ENCODE peak calls at places on chromosomes 6 and 20, in nine cellular contexts. V is effector CD4-positive, alpha-beta T cell; N is globus pallidus; O is SW 1271; R is H54; A is MG63; J is neural crest cell; Z is SJCRH30; Y is stimulated activated CD8-positive, alpha-beta memory T cell treated with anti-CD3 and anti-CD28 coated beads, Interleukin-7, amount 100 ng/mL, for 4 hours. I is an unnamed sample.

GRCh38 chr6:46220351-46221220 is 49.8 kb upstream of the ENPP5 start:
- DNase-seq in V (no peak), N (no peak), O (no peak), R (no peak), A (no peak), J (no peak), Z (no peak), Y (no peak), I (no peak)

GRCh38 chr20:23680151-23680550 is 8.7 kb downstream of the CST4 start:
- DNase-seq in V (no peak), N (no peak), O (no peak), R (no peak), A (no peak), J (no peak), Z (no peak), Y (no peak), I (no peak)

GRCh38 chr6:157822221-157823000 is 635 bp upstream of the SNX9 start:
- DNase-seq in V (no peak), N (peak), O (no peak), R (no peak), A (peak), J (peak), Z (no peak), Y (no peak), I (no peak)

GRCh38 chr20:14493408-14493807 is 156.0 kb upstream of the FLRT3 start:
- DNase-seq in V (no peak), N (no peak), O (no peak), R (no peak), A (no peak), J (no peak), Z (no peak), Y (no peak), I (no peak)

GRCh38 chr20:59598625-59599310 is 5.6 kb upstream of the PHACTR3 start:
- DNase-seq in V (no peak), N (peak), O (no peak), R (peak), A (no peak), J (peak), Z (peak), Y (no peak), I (no peak)

GRCh38 chr6:32972353-32973143 is 4.2 kb downstream of the BRD2 start:
- DNase-seq in V (peak), N (no peak), O (peak), R (no peak), A (peak), J (no peak), Z (peak), Y (no peak), I (peak)

GRCh38 chr6:33761581-33761921 is 14.8 kb upstream of the IP6K3 start:
- DNase-seq in V (no peak), N (no peak), O (no peak), R (no peak), A (no peak), J (no peak), Z (no peak), Y (no peak), I (no peak)

GRCh38 chr6:158220786-158221442 is 52.8 kb downstream of the GTF2H5 start:
- DNase-seq in V (peak), N (peak), O (peak), R (peak), A (peak), J (peak), Z (peak), Y (peak), I (peak)

GRCh38 chr6:14246876-14247275 is 129.3 kb downstream of the CD83 start:
- DNase-seq in V (no peak), N (no peak), O (no peak), R (no peak), A (no peak), J (no peak), Z (no peak), Y (no peak), I (no peak)

GRCh38 chr6:135014353-135014832 is 40.2 kb downstream of the HBS1L start:
- DNase-seq in V (no peak), N (no peak), O (no peak), R (no peak), A (no peak), J (no peak), Z (no peak), Y (no peak), I (peak)

GRCh38 chr6:146917979-146918378 is 286.2 kb upstream of the STXBP5 start:
- DNase-seq in V (no peak), N (no peak), O (no peak), R (no peak), A (no peak), J (no peak), Z (no peak), Y (no peak), I (no peak)

GRCh38 chr6:18536693-18537092 is 149.5 kb downstream of the RNF144B start:
- DNase-seq in V (no peak), N (no peak), O (no peak), R (no peak), A (no peak), J (peak), Z (peak), Y (no peak), I (no peak)

GRCh38 chr20:57089701-57090144 is 176.7 kb downstream of the BMP7 start:
- DNase-seq in V (peak), N (peak), O (peak), R (peak), A (peak), J (peak), Z (peak), Y (peak), I (peak)

GRCh38 chr6:108714012-108714773 is 134.0 kb upstream of the ARMC2 start:
- DNase-seq in V (no peak), N (no peak), O (no peak), R (no peak), A (peak), J (no peak), Z (peak), Y (no peak), I (peak)

GRCh38 chr20:8631271-8631670 is 437.6 kb upstream of the PLCB4 start:
- DNase-seq in V (no peak), N (no peak), O (no peak), R (no peak), A (no peak), J (no peak), Z (no peak), Y (no peak), I (no peak)

GRCh38 chr20:42688576-42688975 is 501.1 kb downstream of the PTPRT start:
- DNase-seq in V (no peak), N (no peak), O (no peak), R (no peak), A (no peak), J (no peak), Z (peak), Y (no peak), I (no peak)

GRCh38 chr6:166156942-166157341 is 10.7 kb downstream of the TBXT start:
- DNase-seq in V (no peak), N (peak), O (no peak), R (no peak), A (no peak), J (no peak), Z (peak), Y (no peak), I (no peak)

GRCh38 chr6:106444777-106445507 is 84.4 kb downstream of the CRYBG1 start:
- DNase-seq in V (peak), N (peak), O (no peak), R (peak), A (no peak), J (peak), Z (peak), Y (no peak), I (peak)

GRCh38 chr6:1724616-1725015 is 114.9 kb downstream of the FOXC1 start:
- DNase-seq in V (no peak), N (no peak), O (no peak), R (peak), A (no peak), J (no peak), Z (peak), Y (no peak), I (no peak)

GRCh38 chr20:48614593-48615274 is 213.1 kb downstream of the PREX1 start:
- DNase-seq in V (no peak), N (no peak), O (no peak), R (no peak), A (no peak), J (no peak), Z (no peak), Y (no peak), I (no peak)

GRCh38 chr20:13771853-13772453 is 12.8 kb downstream of the ESF1 start:
- DNase-seq in V (no peak), N (no peak), O (peak), R (no peak), A (no peak), J (no peak), Z (peak), Y (no peak), I (no peak)

GRCh38 chr6:53654745-53655240 is 10.8 kb downstream of the KLHL31 start:
- DNase-seq in V (no peak), N (no peak), O (no peak), R (no peak), A (no peak), J (no peak), Z (no peak), Y (no peak), I (no peak)

GRCh38 chr6:15285682-15286294 is 39.9 kb downstream of the JARID2 start:
- DNase-seq in V (no peak), N (no peak), O (no peak), R (no peak), A (no peak), J (no peak), Z (no peak), Y (no peak), I (no peak)

GRCh38 chr6:5084787-5085637 is at the start of gene PPP1R3G:
- DNase-seq in V (no peak), N (peak), O (no peak), R (peak), A (peak), J (peak), Z (peak), Y (no peak), I (no peak)

GRCh38 chr6:84183430-84183829 is 44.0 kb downstream of the CEP162 start:
- DNase-seq in V (no peak), N (no peak), O (no peak), R (no peak), A (no peak), J (no peak), Z (no peak), Y (no peak), I (no peak)

GRCh38 chr6:17385660-17386059 is 7.7 kb upstream of the CAP2 start:
- DNase-seq in V (no peak), N (no peak), O (no peak), R (no peak), A (no peak), J (no peak), Z (peak), Y (no peak), I (no peak)